ENCODE peak calls at places on chromosomes 2 and 18, in nine cellular contexts. One of them, this sample, is unnamed.

GRCh38 chr2:189440644-189440946 is 679 bp upstream of the WDR75 start:
- DNase-seq in caudate nucleus: no peak
- DNase-seq in HCT116: no peak
- DNase-seq in aorta: peak
- DNase-seq in small intestine: no peak
- DNase-seq in A549: no peak
- DNase-seq in K562: no peak
- DNase-seq in neural progenitor cell: no peak
- DNase-seq in epithelial cell of prostate: no peak
- DNase-seq in this sample: no peak

GRCh38 chr18:51957001-51957400 is 383.0 kb upstream of the DCC start:
- DNase-seq in caudate nucleus: no peak
- DNase-seq in HCT116: no peak
- DNase-seq in aorta: no peak
- DNase-seq in small intestine: no peak
- DNase-seq in A549: no peak
- DNase-seq in K562: no peak
- DNase-seq in neural progenitor cell: no peak
- DNase-seq in epithelial cell of prostate: no peak
- DNase-seq in this sample: no peak

GRCh38 chr2:77977486-77978063 is 455.4 kb upstream of the LRRTM4 start:
- DNase-seq in caudate nucleus: no peak
- DNase-seq in HCT116: no peak
- DNase-seq in aorta: no peak
- DNase-seq in small intestine: peak
- DNase-seq in A549: no peak
- DNase-seq in K562: no peak
- DNase-seq in neural progenitor cell: peak
- DNase-seq in epithelial cell of prostate: no peak
- DNase-seq in this sample: no peak

GRCh38 chr2:219369447-219369861 is 18.3 kb downstream of the DNPEP start:
- DNase-seq in caudate nucleus: no peak
- DNase-seq in HCT116: no peak
- DNase-seq in aorta: no peak
- DNase-seq in small intestine: peak
- DNase-seq in A549: no peak
- DNase-seq in K562: no peak
- DNase-seq in neural progenitor cell: no peak
- DNase-seq in epithelial cell of prostate: peak
- DNase-seq in this sample: no peak

GRCh38 chr18:78678318-78678695 is 301.3 kb upstream of the SALL3 start:
- DNase-seq in caudate nucleus: no peak
- DNase-seq in HCT116: no peak
- DNase-seq in aorta: no peak
- DNase-seq in small intestine: no peak
- DNase-seq in A549: no peak
- DNase-seq in K562: no peak
- DNase-seq in neural progenitor cell: no peak
- DNase-seq in epithelial cell of prostate: no peak
- DNase-seq in this sample: no peak

GRCh38 chr2:238914648-238915015 is 66.7 kb downstream of the TWIST2 start:
- DNase-seq in caudate nucleus: no peak
- DNase-seq in HCT116: no peak
- DNase-seq in aorta: no peak
- DNase-seq in small intestine: no peak
- DNase-seq in A549: no peak
- DNase-seq in K562: no peak
- DNase-seq in neural progenitor cell: no peak
- DNase-seq in epithelial cell of prostate: no peak
- DNase-seq in this sample: no peak

GRCh38 chr2:23536326-23536725 is 151.3 kb downstream of the KLHL29 start:
- DNase-seq in caudate nucleus: no peak
- DNase-seq in HCT116: no peak
- DNase-seq in aorta: no peak
- DNase-seq in small intestine: no peak
- DNase-seq in A549: no peak
- DNase-seq in K562: no peak
- DNase-seq in neural progenitor cell: no peak
- DNase-seq in epithelial cell of prostate: no peak
- DNase-seq in this sample: no peak

GRCh38 chr2:9191044-9191481 is 15.5 kb upstream of the ASAP2 start:
- DNase-seq in caudate nucleus: peak
- DNase-seq in HCT116: no peak
- DNase-seq in aorta: peak
- DNase-seq in small intestine: no peak
- DNase-seq in A549: no peak
- DNase-seq in K562: no peak
- DNase-seq in neural progenitor cell: peak
- DNase-seq in epithelial cell of prostate: no peak
- DNase-seq in this sample: no peak

GRCh38 chr2:38184964-38185603 is 109.1 kb upstream of the CYP1B1 start:
- DNase-seq in caudate nucleus: no peak
- DNase-seq in HCT116: no peak
- DNase-seq in aorta: no peak
- DNase-seq in small intestine: no peak
- DNase-seq in A549: no peak
- DNase-seq in K562: no peak
- DNase-seq in neural progenitor cell: no peak
- DNase-seq in epithelial cell of prostate: no peak
- DNase-seq in this sample: no peak

GRCh38 chr2:86308356-86308755 is 29.1 kb downstream of the REEP1 start:
- DNase-seq in caudate nucleus: no peak
- DNase-seq in HCT116: no peak
- DNase-seq in aorta: no peak
- DNase-seq in small intestine: no peak
- DNase-seq in A549: no peak
- DNase-seq in K562: no peak
- DNase-seq in neural progenitor cell: no peak
- DNase-seq in epithelial cell of prostate: no peak
- DNase-seq in this sample: no peak

GRCh38 chr2:58473165-58473564 is 232.0 kb upstream of the FANCL start:
- DNase-seq in caudate nucleus: no peak
- DNase-seq in HCT116: no peak
- DNase-seq in aorta: no peak
- DNase-seq in small intestine: no peak
- DNase-seq in A549: no peak
- DNase-seq in K562: no peak
- DNase-seq in neural progenitor cell: no peak
- DNase-seq in epithelial cell of prostate: no peak
- DNase-seq in this sample: no peak

GRCh38 chr18:45008694-45009372 is 328.1 kb downstream of the SETBP1 start:
- DNase-seq in caudate nucleus: no peak
- DNase-seq in HCT116: no peak
- DNase-seq in aorta: no peak
- DNase-seq in small intestine: no peak
- DNase-seq in A549: no peak
- DNase-seq in K562: no peak
- DNase-seq in neural progenitor cell: no peak
- DNase-seq in epithelial cell of prostate: no peak
- DNase-seq in this sample: no peak

GRCh38 chr2:124586210-124586609 is 561.1 kb downstream of the CNTNAP5 start:
- DNase-seq in caudate nucleus: no peak
- DNase-seq in HCT116: no peak
- DNase-seq in aorta: no peak
- DNase-seq in small intestine: no peak
- DNase-seq in A549: no peak
- DNase-seq in K562: no peak
- DNase-seq in neural progenitor cell: no peak
- DNase-seq in epithelial cell of prostate: no peak
- DNase-seq in this sample: no peak

DNA sequence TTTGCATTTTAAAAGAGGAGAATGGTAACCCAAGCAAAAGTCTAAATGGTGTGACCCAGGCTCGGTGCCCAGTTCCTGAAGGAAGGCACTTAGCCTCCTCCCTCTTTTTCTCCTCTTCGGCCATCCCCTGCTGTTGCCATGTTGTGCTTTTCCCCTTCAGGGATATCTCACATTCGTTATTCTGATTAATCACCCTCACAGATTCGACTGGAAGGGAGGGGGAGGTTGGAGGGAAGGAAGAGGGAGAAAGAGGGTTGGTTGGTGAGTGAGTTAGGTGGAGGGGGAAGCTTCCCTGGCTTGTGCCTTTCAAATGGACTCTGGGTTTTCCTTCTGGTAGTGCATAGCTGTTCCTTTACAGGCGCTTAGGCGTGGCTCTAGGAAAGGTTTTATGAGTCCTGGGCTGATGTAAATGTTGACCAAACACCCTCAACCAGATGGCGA is 39.0 kb upstream of the LYPD6B start:
- DNase-seq in caudate nucleus: no peak
- DNase-seq in HCT116: no peak
- DNase-seq in aorta: no peak
- DNase-seq in small intestine: peak
- DNase-seq in A549: no peak
- DNase-seq in K562: no peak
- DNase-seq in neural progenitor cell: peak
- DNase-seq in epithelial cell of prostate: no peak
- DNase-seq in this sample: no peak
- H3K27ac ChIP-seq in caudate nucleus: peak
- H3K27ac ChIP-seq in HCT116: no peak
- H3K27ac ChIP-seq in aorta: no peak
- H3K27ac ChIP-seq in small intestine: no peak
- H3K27ac ChIP-seq in A549: no peak
- H3K27ac ChIP-seq in K562: no peak
- H3K27ac ChIP-seq in neural progenitor cell: peak
- H3K27ac ChIP-seq in epithelial cell of prostate: no peak
- H3K27ac ChIP-seq in this sample: no peak

GRCh38 chr2:178825183-178825582 is 18.0 kb upstream of the TTN start:
- DNase-seq in caudate nucleus: no peak
- DNase-seq in HCT116: no peak
- DNase-seq in aorta: no peak
- DNase-seq in small intestine: no peak
- DNase-seq in A549: no peak
- DNase-seq in K562: no peak
- DNase-seq in neural progenitor cell: no peak
- DNase-seq in epithelial cell of prostate: no peak
- DNase-seq in this sample: no peak

GRCh38 chr2:178824181-178824580 is 17.0 kb upstream of the TTN start:
- DNase-seq in caudate nucleus: no peak
- DNase-seq in HCT116: no peak
- DNase-seq in aorta: peak
- DNase-seq in small intestine: no peak
- DNase-seq in A549: no peak
- DNase-seq in K562: no peak
- DNase-seq in neural progenitor cell: no peak
- DNase-seq in epithelial cell of prostate: no peak
- DNase-seq in this sample: no peak

GRCh38 chr2:178819147-178819875 is 12.1 kb upstream of the TTN start:
- DNase-seq in caudate nucleus: no peak
- DNase-seq in HCT116: no peak
- DNase-seq in aorta: no peak
- DNase-seq in small intestine: no peak
- DNase-seq in A549: no peak
- DNase-seq in K562: no peak
- DNase-seq in neural progenitor cell: no peak
- DNase-seq in epithelial cell of prostate: no peak
- DNase-seq in this sample: no peak

GRCh38 chr2:178819992-178820391 is 12.8 kb upstream of the TTN start:
- DNase-seq in caudate nucleus: no peak
- DNase-seq in HCT116: no peak
- DNase-seq in aorta: no peak
- DNase-seq in small intestine: no peak
- DNase-seq in A549: no peak
- DNase-seq in K562: no peak
- DNase-seq in neural progenitor cell: no peak
- DNase-seq in epithelial cell of prostate: no peak
- DNase-seq in this sample: no peak
- H3K27ac ChIP-seq in caudate nucleus: no peak
- H3K27ac ChIP-seq in HCT116: no peak
- H3K27ac ChIP-seq in aorta: no peak
- H3K27ac ChIP-seq in small intestine: peak
- H3K27ac ChIP-seq in A549: no peak
- H3K27ac ChIP-seq in K562: no peak
- H3K27ac ChIP-seq in neural progenitor cell: no peak
- H3K27ac ChIP-seq in epithelial cell of prostate: no peak
- H3K27ac ChIP-seq in this sample: no peak

DNA sequence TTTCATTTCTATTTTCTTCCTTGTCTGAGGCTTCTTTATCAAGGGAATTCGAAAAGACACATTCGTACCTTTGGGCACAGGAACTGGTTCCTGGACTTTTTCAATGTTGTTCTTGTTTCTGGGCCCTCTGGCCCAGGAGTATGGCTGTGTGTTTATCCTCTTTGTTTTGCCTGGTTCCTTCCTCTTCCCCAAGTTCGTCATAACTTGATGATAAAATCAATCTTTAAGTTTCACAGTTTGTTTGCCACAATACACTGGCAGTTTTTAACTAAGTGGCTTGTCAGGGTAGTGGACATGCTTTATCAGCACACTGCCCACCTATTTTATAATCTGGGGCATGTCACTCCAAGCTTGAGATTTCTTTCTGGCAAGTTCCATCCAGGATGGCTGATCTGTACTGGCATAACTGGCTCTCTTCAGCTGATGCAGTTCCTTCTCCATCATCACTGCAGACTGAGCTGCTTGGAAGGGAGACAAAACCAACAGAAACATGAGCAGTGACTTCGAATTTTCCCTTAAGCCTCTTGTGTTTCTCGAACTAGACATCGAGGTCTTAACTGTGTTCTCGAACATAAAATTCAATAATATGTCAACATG is 63.4 kb upstream of the MGAT4A start:
- DNase-seq in caudate nucleus: no peak
- DNase-seq in HCT116: no peak
- DNase-seq in aorta: no peak
- DNase-seq in small intestine: no peak
- DNase-seq in A549: no peak
- DNase-seq in K562: no peak
- DNase-seq in neural progenitor cell: no peak
- DNase-seq in epithelial cell of prostate: no peak
- DNase-seq in this sample: no peak
- H3K27ac ChIP-seq in caudate nucleus: peak
- H3K27ac ChIP-seq in HCT116: no peak
- H3K27ac ChIP-seq in aorta: no peak
- H3K27ac ChIP-seq in small intestine: no peak
- H3K27ac ChIP-seq in A549: no peak
- H3K27ac ChIP-seq in K562: no peak
- H3K27ac ChIP-seq in neural progenitor cell: no peak
- H3K27ac ChIP-seq in epithelial cell of prostate: no peak
- H3K27ac ChIP-seq in this sample: no peak

DNA sequence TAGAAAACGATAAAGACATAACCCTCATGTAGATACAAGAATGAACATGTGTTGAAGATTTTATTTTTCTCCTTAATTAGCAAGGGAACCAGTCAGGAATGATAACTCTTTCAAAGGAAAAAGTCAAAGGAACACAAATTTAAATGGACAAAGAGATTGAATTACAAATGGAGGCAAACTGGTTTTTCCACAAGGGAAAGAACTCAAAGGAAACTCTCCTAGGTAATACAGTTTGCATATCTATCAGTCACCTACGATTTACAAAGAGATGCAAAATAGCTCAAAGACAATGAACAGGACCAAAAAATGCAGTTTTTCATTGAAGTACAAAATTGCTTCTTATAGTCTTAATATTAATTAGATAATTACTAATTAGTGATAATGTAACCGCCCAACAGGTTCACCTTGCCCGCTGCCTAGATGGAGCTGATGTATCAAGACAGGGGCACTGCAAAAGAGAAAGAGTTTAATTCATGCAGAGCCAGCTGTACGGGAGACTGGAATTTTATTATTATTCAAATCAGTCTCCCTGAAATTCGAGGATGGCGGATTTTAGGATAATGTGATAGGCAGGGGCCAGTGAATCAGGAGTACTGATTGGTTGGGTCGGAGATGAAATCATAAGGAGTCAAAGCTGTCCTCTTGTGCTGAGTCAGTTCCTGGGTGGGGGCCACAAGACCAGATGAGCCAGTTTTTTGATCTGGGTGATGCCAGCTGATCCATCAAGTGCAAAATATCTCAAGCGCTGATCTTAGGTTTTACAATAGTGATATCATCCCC is 151.0 kb downstream of the TMEM17 start:
- DNase-seq in caudate nucleus: no peak
- DNase-seq in HCT116: no peak
- DNase-seq in aorta: no peak
- DNase-seq in small intestine: no peak
- DNase-seq in A549: no peak
- DNase-seq in K562: no peak
- DNase-seq in neural progenitor cell: no peak
- DNase-seq in epithelial cell of prostate: peak
- DNase-seq in this sample: no peak
- H3K27ac ChIP-seq in caudate nucleus: no peak
- H3K27ac ChIP-seq in HCT116: no peak
- H3K27ac ChIP-seq in aorta: no peak
- H3K27ac ChIP-seq in small intestine: no peak
- H3K27ac ChIP-seq in A549: no peak
- H3K27ac ChIP-seq in K562: no peak
- H3K27ac ChIP-seq in neural progenitor cell: no peak
- H3K27ac ChIP-seq in epithelial cell of prostate: peak
- H3K27ac ChIP-seq in this sample: no peak